ENCODE peak calls at places on chromosomes 4 and X, in six cellular contexts. One of them, this sample, is unnamed.

GRCh38 chr4:83189631-83190136 is 75.2 kb upstream of the PLAC8 start:
- DNase-seq in mesenchymal stem cell: no peak
- DNase-seq in neuronal stem cell: peak
- DNase-seq in H9: peak
- DNase-seq in IMR-90: no peak
- DNase-seq in H1: no peak
- DNase-seq in this sample: peak

GRCh38 chr4:3741217-3742011 is 24.8 kb upstream of the ADRA2C start:
- DNase-seq in mesenchymal stem cell: no peak
- DNase-seq in neuronal stem cell: no peak
- DNase-seq in H9: no peak
- DNase-seq in IMR-90: no peak
- DNase-seq in H1: no peak
- DNase-seq in this sample: no peak

GRCh38 chrX:85244411-85245210 is 820 bp downstream of the ZNF711 start:
- DNase-seq in mesenchymal stem cell: peak
- DNase-seq in neuronal stem cell: peak
- DNase-seq in H9: no peak
- DNase-seq in IMR-90: peak
- DNase-seq in H1: no peak
- DNase-seq in this sample: no peak

GRCh38 chr4:112550728-112551127 is 34.7 kb upstream of the NEUROG2 start:
- DNase-seq in mesenchymal stem cell: no peak
- DNase-seq in neuronal stem cell: no peak
- DNase-seq in H9: no peak
- DNase-seq in IMR-90: peak
- DNase-seq in H1: no peak
- DNase-seq in this sample: no peak

GRCh38 chrX:8748855-8749254 is 16.9 kb upstream of the ANOS1 start:
- DNase-seq in mesenchymal stem cell: peak
- DNase-seq in neuronal stem cell: no peak
- DNase-seq in H9: no peak
- DNase-seq in IMR-90: peak
- DNase-seq in H1: no peak
- DNase-seq in this sample: no peak

GRCh38 chrX:34467437-34467836 is 189.6 kb downstream of the TMEM47 start:
- DNase-seq in mesenchymal stem cell: no peak
- DNase-seq in neuronal stem cell: no peak
- DNase-seq in H9: no peak
- DNase-seq in IMR-90: no peak
- DNase-seq in H1: no peak
- DNase-seq in this sample: no peak

GRCh38 chrX:1576201-1577101 is 15.0 kb upstream of the AKAP17A start:
- DNase-seq in mesenchymal stem cell: no peak
- DNase-seq in neuronal stem cell: no peak
- DNase-seq in H9: no peak
- DNase-seq in IMR-90: no peak
- DNase-seq in H1: no peak
- DNase-seq in this sample: no peak

GRCh38 chr4:154317600-154317999 is 174.0 kb downstream of the DCHS2 start:
- DNase-seq in mesenchymal stem cell: no peak
- DNase-seq in neuronal stem cell: no peak
- DNase-seq in H9: no peak
- DNase-seq in IMR-90: no peak
- DNase-seq in H1: no peak
- DNase-seq in this sample: no peak

DNA sequence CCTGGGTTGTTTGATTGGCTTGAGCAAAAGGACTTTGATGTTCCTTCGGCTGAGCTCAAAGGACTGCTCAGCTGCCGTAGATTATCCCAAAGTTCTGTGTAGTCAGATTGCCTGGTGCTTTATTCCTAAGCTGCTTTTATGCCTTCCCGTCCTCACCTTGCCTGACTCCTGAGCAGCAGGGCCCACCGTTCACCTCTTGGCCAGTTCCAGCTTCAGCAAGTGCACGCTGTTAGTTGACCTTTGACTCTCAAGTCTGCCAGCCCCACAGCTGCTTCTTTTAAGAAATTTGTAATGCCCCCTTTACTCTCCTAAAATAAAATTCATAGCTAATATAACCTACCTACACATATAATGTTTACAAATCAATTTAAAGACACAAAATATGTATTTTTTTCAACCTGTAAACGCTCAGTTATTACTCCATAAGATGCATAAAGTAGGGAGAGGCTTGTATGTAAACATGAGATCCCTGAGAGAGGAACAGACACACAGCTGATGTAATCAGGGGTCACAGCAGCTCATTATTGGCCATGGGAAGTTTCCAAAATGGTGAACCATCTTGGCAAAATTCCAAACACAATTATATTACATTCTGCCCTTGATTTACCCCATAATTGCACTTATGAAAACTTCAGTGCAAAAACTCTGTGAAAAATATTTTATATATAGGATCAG is 28.6 kb downstream of the UCHL1 start:
- DNase-seq in mesenchymal stem cell: no peak
- DNase-seq in neuronal stem cell: no peak
- DNase-seq in H9: no peak
- DNase-seq in IMR-90: no peak
- DNase-seq in H1: no peak
- DNase-seq in this sample: no peak
- H3K4ac ChIP-seq in mesenchymal stem cell: peak
- H3K4ac ChIP-seq in neuronal stem cell: no peak
- H3K4ac ChIP-seq in H9: no peak
- H3K4ac ChIP-seq in IMR-90: peak
- H3K4ac ChIP-seq in H1: no peak
- H3K4ac ChIP-seq in this sample: no peak

GRCh38 chr4:38088321-38088720 is 128.1 kb downstream of the PTTG2 start:
- DNase-seq in mesenchymal stem cell: no peak
- DNase-seq in neuronal stem cell: no peak
- DNase-seq in H9: no peak
- DNase-seq in IMR-90: no peak
- DNase-seq in H1: no peak
- DNase-seq in this sample: no peak
- H3K4me2 ChIP-seq in mesenchymal stem cell: no peak
- H3K4me2 ChIP-seq in neuronal stem cell: no peak
- H3K4me2 ChIP-seq in H9: no peak
- H3K4me2 ChIP-seq in IMR-90: no peak
- H3K4me2 ChIP-seq in H1: no peak
- H3K4me2 ChIP-seq in this sample: no peak

GRCh38 chr4:183816882-183817509 is 88.1 kb upstream of the STOX2 start:
- DNase-seq in mesenchymal stem cell: no peak
- DNase-seq in neuronal stem cell: no peak
- DNase-seq in H9: no peak
- DNase-seq in IMR-90: no peak
- DNase-seq in H1: no peak
- DNase-seq in this sample: no peak
- H3K14ac ChIP-seq in mesenchymal stem cell: no peak
- H3K14ac ChIP-seq in neuronal stem cell: no peak
- H3K14ac ChIP-seq in H9: no peak
- H3K14ac ChIP-seq in IMR-90: no peak
- H3K14ac ChIP-seq in H1: no peak
- H3K14ac ChIP-seq in this sample: no peak

GRCh38 chr4:145427991-145428390 is 53.7 kb upstream of the SMAD1 start:
- DNase-seq in mesenchymal stem cell: no peak
- DNase-seq in neuronal stem cell: no peak
- DNase-seq in H9: no peak
- DNase-seq in IMR-90: no peak
- DNase-seq in H1: no peak
- DNase-seq in this sample: no peak

GRCh38 chr4:145418739-145419138 is 62.9 kb upstream of the SMAD1 start:
- DNase-seq in mesenchymal stem cell: no peak
- DNase-seq in neuronal stem cell: no peak
- DNase-seq in H9: no peak
- DNase-seq in IMR-90: no peak
- DNase-seq in H1: no peak
- DNase-seq in this sample: no peak

GRCh38 chr4:145427221-145427620 is 54.4 kb upstream of the SMAD1 start:
- DNase-seq in mesenchymal stem cell: no peak
- DNase-seq in neuronal stem cell: no peak
- DNase-seq in H9: no peak
- DNase-seq in IMR-90: no peak
- DNase-seq in H1: no peak
- DNase-seq in this sample: no peak

GRCh38 chr4:145420595-145421214 is 60.9 kb upstream of the SMAD1 start:
- DNase-seq in mesenchymal stem cell: no peak
- DNase-seq in neuronal stem cell: no peak
- DNase-seq in H9: no peak
- DNase-seq in IMR-90: no peak
- DNase-seq in H1: no peak
- DNase-seq in this sample: no peak

GRCh38 chr4:145423017-145423708 is 58.5 kb upstream of the SMAD1 start:
- DNase-seq in mesenchymal stem cell: no peak
- DNase-seq in neuronal stem cell: no peak
- DNase-seq in H9: no peak
- DNase-seq in IMR-90: no peak
- DNase-seq in H1: no peak
- DNase-seq in this sample: peak
- H3K4ac ChIP-seq in mesenchymal stem cell: no peak
- H3K4ac ChIP-seq in neuronal stem cell: no peak
- H3K4ac ChIP-seq in H9: no peak
- H3K4ac ChIP-seq in IMR-90: no peak
- H3K4ac ChIP-seq in H1: no peak
- H3K4ac ChIP-seq in this sample: no peak

DNA sequence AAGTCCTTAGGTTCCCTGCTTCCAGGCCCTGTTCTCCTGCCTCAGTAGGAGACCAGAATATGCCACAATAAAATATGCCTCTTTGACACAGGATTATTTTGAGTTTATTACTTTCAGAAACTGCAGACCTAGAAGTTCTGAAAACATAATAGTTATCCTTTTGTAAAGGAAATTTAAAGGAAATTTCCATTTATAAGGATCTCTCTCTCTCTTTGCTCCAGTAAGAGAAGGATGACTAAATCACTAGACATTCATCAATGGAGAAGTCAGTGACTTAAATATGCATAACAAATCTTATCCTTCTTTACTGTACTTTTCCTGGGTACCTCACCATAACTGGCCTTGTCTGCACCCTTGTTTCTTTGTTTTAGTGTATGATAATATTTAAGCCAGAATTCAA is 28.2 kb upstream of the OPHN1 start:
- DNase-seq in mesenchymal stem cell: peak
- DNase-seq in neuronal stem cell: no peak
- DNase-seq in H9: no peak
- DNase-seq in IMR-90: peak
- DNase-seq in H1: no peak
- DNase-seq in this sample: peak
- H3K4me2 ChIP-seq in mesenchymal stem cell: no peak
- H3K4me2 ChIP-seq in neuronal stem cell: no peak
- H3K4me2 ChIP-seq in H9: no peak
- H3K4me2 ChIP-seq in IMR-90: no peak
- H3K4me2 ChIP-seq in H1: no peak
- H3K4me2 ChIP-seq in this sample: no peak

GRCh38 chr4:185524888-185525863 is 10.1 kb downstream of the PDLIM3 start:
- DNase-seq in mesenchymal stem cell: peak
- DNase-seq in neuronal stem cell: no peak
- DNase-seq in H9: no peak
- DNase-seq in IMR-90: peak
- DNase-seq in H1: no peak
- DNase-seq in this sample: no peak
- H3K14ac ChIP-seq in mesenchymal stem cell: no peak
- H3K14ac ChIP-seq in neuronal stem cell: no peak
- H3K14ac ChIP-seq in H9: no peak
- H3K14ac ChIP-seq in IMR-90: no peak
- H3K14ac ChIP-seq in H1: no peak
- H3K14ac ChIP-seq in this sample: no peak

DNA sequence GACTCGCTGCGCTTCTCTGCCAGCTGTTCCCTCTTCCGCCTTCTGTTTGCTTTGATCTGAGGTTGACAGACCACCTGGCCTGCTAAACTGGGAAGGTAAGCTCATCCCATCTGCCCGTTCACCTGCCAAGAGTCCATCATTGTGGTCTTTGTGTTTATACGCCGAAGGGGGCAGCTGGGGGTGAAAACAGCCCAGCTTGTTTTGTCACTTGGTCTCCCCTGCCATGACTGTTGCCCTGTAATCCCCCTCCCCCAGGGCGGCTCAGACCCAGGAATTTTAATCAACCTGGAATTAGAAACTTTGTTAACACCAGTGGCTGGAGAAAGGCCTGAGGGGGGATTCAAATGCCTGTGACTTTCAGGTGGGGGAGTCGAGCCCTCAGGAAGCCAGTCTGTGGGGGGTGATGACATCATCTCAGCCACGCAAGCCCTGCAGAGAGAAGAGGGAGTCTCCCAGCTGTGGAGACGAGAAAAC is 333.3 kb downstream of the BCOR start:
- DNase-seq in mesenchymal stem cell: peak
- DNase-seq in neuronal stem cell: no peak
- DNase-seq in H9: no peak
- DNase-seq in IMR-90: peak
- DNase-seq in H1: no peak
- DNase-seq in this sample: no peak
- H3K4ac ChIP-seq in mesenchymal stem cell: no peak
- H3K4ac ChIP-seq in neuronal stem cell: no peak
- H3K4ac ChIP-seq in H9: no peak
- H3K4ac ChIP-seq in IMR-90: no peak
- H3K4ac ChIP-seq in H1: peak
- H3K4ac ChIP-seq in this sample: no peak

DNA sequence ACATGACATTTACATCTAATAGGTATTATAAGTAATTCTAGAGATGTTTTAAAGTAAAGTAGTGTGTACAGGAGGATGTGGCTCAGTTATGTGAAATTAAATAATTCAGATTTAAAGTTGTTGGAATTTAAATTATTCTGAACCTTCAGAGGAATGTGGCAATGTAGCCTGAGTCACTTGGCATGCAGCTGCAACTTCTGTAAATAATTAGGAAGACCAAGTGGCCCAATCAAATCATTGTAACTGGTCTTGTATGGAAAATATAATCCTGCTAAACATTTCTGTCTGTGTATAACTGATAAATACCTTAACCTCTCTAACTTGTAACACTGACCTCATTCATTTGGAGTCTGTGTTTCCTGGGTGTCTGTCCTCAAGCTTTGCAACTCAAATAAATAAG is 828.9 kb downstream of the GLUD2 start:
- DNase-seq in mesenchymal stem cell: no peak
- DNase-seq in neuronal stem cell: no peak
- DNase-seq in H9: no peak
- DNase-seq in IMR-90: no peak
- DNase-seq in H1: no peak
- DNase-seq in this sample: no peak
- H3K4me2 ChIP-seq in mesenchymal stem cell: no peak
- H3K4me2 ChIP-seq in neuronal stem cell: no peak
- H3K4me2 ChIP-seq in H9: no peak
- H3K4me2 ChIP-seq in IMR-90: no peak
- H3K4me2 ChIP-seq in H1: no peak
- H3K4me2 ChIP-seq in this sample: no peak

GRCh38 chrX:129161108-129161507 is 362.2 kb downstream of the SMARCA1 start:
- DNase-seq in mesenchymal stem cell: no peak
- DNase-seq in neuronal stem cell: no peak
- DNase-seq in H9: no peak
- DNase-seq in IMR-90: no peak
- DNase-seq in H1: no peak
- DNase-seq in this sample: no peak
- H3K14ac ChIP-seq in mesenchymal stem cell: no peak
- H3K14ac ChIP-seq in neuronal stem cell: no peak
- H3K14ac ChIP-seq in H9: no peak
- H3K14ac ChIP-seq in IMR-90: no peak
- H3K14ac ChIP-seq in H1: no peak
- H3K14ac ChIP-seq in this sample: no peak

This sample was measured in trophoblast cell.